ENCODE peak calls at places on chromosome 6, in nine cellular contexts. W is H1, T is testis, U is lower lobe of right lung, G is BE2C, B is Karpas-422, Q is HAP-1, C is hepatocyte, D is uterus. V is an unnamed sample. For H3K4me1, the result is how much of the 10 kb centered on the place peaks cover.

GRCh38 chr6:161498359-161498758 is 224.5 kb upstream of the AGPAT4 start:
- DNase-seq in W (peak), T (peak), U (no peak), G (peak), B (peak), Q (peak), C (peak), D (no peak), V (no peak)

GRCh38 chr6:166931426-166931970 is 24.9 kb downstream of the RNASET2 start:
- DNase-seq in W (no peak), T (no peak), U (no peak), G (no peak), B (no peak), Q (no peak), C (no peak), D (no peak), V (no peak)

GRCh38 chr6:46062312-46062711 is 46.7 kb upstream of the CLIC5 start:
- DNase-seq in W (no peak), T (no peak), U (peak), G (no peak), B (no peak), Q (no peak), C (peak), D (no peak), V (no peak)

GRCh38 chr6:75155586-75155985 is 50.3 kb downstream of the COL12A1 start:
- DNase-seq in W (no peak), T (no peak), U (no peak), G (no peak), B (no peak), Q (no peak), C (no peak), D (no peak), V (no peak)

GRCh38 chr6:29946787-29947186 is 4.5 kb downstream of the HLA-A start:
- DNase-seq in W (no peak), T (no peak), U (no peak), G (no peak), B (peak), Q (no peak), C (no peak), D (no peak), V (no peak)

GRCh38 chr6:20128018-20128417 is 84.3 kb downstream of the MBOAT1 start:
- DNase-seq in W (no peak), T (no peak), U (no peak), G (no peak), B (no peak), Q (no peak), C (no peak), D (no peak), V (no peak)

GRCh38 chr6:18477301-18477941 is 90.3 kb downstream of the RNF144B start:
- DNase-seq in W (no peak), T (no peak), U (no peak), G (no peak), B (no peak), Q (no peak), C (peak), D (no peak), V (no peak)

GRCh38 chr6:17393335-17394191 is at the start of gene CAP2:
- DNase-seq in W (peak), T (peak), U (peak), G (peak), B (no peak), Q (peak), C (peak), D (peak), V (peak)

GRCh38 chr6:163945813-163946212 is 531.3 kb downstream of the QKI start:
- DNase-seq in W (no peak), T (no peak), U (no peak), G (no peak), B (no peak), Q (no peak), C (no peak), D (no peak), V (no peak)

GRCh38 chr6:73309784-73310502 is 44.1 kb downstream of the DPPA5 start:
- DNase-seq in W (peak), T (peak), U (peak), G (peak), B (peak), Q (peak), C (peak), D (peak), V (no peak)

GRCh38 chr6:90068264-90068663 is 174.0 kb downstream of the GJA10 start:
- DNase-seq in W (no peak), T (no peak), U (no peak), G (no peak), B (no peak), Q (no peak), C (peak), D (no peak), V (no peak)

GRCh38 chr6:111057074-111057752 is 30.1 kb upstream of the SLC16A10 start:
- DNase-seq in W (no peak), T (no peak), U (no peak), G (peak), B (peak), Q (peak), C (peak), D (no peak), V (no peak)

GRCh38 chr6:15439410-15440022 is 193.6 kb downstream of the JARID2 start:
- DNase-seq in W (no peak), T (no peak), U (no peak), G (no peak), B (no peak), Q (no peak), C (no peak), D (no peak), V (no peak)

GRCh38 chr6:157632821-157633220 is 190.2 kb upstream of the SNX9 start:
- DNase-seq in W (no peak), T (peak), U (no peak), G (no peak), B (no peak), Q (no peak), C (no peak), D (peak), V (no peak)

GRCh38 chr6:36515844-36516243 is 31.4 kb downstream of the STK38 start:
- DNase-seq in W (no peak), T (no peak), U (no peak), G (no peak), B (no peak), Q (no peak), C (no peak), D (no peak), V (no peak)

GRCh38 chr6:98929498-98930060 is 18.2 kb downstream of the FBXL4 start:
- DNase-seq in W (no peak), T (no peak), U (no peak), G (no peak), B (no peak), Q (no peak), C (no peak), D (no peak), V (no peak)

GRCh38 chr6:21588812-21589811 is 4.4 kb upstream of the SOX4 start:
- DNase-seq in W (peak), T (peak), U (peak), G (peak), B (peak), Q (peak), C (peak), D (peak), V (peak)

GRCh38 chr6:70124882-70125535 is 177.9 kb downstream of the COL9A1 start:
- DNase-seq in W (no peak), T (no peak), U (no peak), G (no peak), B (no peak), Q (no peak), C (peak), D (no peak), V (no peak)

GRCh38 chr6:136791296-136792065 is 796 bp downstream of the MAP3K5 start:
- DNase-seq in W (no peak), T (peak), U (peak), G (peak), B (peak), Q (peak), C (peak), D (peak), V (peak)

GRCh38 chr6:74347161-74347560 is 651.2 kb downstream of the CD109 start:
- DNase-seq in W (no peak), T (no peak), U (no peak), G (no peak), B (no peak), Q (no peak), C (no peak), D (no peak), V (no peak)

GRCh38 chr6:82178084-82178758 is 69.3 kb downstream of the IBTK start:
- DNase-seq in W (no peak), T (no peak), U (no peak), G (no peak), B (peak), Q (peak), C (no peak), D (no peak), V (no peak)

GRCh38 chr6:168988280-168988679 is 265.4 kb downstream of the THBS2 start:
- DNase-seq in W (no peak), T (no peak), U (no peak), G (no peak), B (no peak), Q (no peak), C (no peak), D (no peak), V (no peak)
- H3K4me1 ChIP-seq in W (under half), T (under half), U (under half), G (under half), B (under half), Q (under half), C (under half), D (under half), V (under half)

GRCh38 chr6:132490478-132491204 is 22.3 kb downstream of the STX7 start:
- DNase-seq in W (no peak), T (no peak), U (no peak), G (no peak), B (peak), Q (no peak), C (no peak), D (no peak), V (no peak)
- H3K4me1 ChIP-seq in W (under half), T (under half), U (under half), G (under half), B (half or more), Q (under half), C (under half), D (under half), V (under half)

DNA sequence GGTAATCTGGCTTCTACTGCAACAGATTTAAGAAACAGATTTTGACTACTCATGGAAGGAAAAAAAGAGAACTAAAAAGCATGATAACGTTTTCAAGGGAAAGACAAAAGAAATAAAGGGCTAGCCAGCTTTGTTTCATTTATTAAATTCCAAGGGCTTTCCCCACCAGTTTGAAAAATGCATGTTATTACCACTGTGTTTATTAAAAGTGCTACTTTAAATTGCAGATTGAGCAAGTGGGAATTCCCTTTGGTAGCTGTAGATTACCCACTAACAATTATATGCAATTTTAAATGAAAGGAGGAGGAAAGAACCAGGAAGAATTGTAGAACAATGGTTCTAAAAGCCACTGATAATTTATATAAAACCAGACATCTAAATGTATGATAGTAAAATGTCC is 40.6 kb upstream of the NHSL1 start:
- DNase-seq in W (no peak), T (no peak), U (no peak), G (no peak), B (no peak), Q (no peak), C (no peak), D (no peak), V (no peak)
- H3K4me1 ChIP-seq in W (under half), T (under half), U (under half), G (under half), B (under half), Q (half or more), C (half or more), D (under half), V (under half)

DNA sequence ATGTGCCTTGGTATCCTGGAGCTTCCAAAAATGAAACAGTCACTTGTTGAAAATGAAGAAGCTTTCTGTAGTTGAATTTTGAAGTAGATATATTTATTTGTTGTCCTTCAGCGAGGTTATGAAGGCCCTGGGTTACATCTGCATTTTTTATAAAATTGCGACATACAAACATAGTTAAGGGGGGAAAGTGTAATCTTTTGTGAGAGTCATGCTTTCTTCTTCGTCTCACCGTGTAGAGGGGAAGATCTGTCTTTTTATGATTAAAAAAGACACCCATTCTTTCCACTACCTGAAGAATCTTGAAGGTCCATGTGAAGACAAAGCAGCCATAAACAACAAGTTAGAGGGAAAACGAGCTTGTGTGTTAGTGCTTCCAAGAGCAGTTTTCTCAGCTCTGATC is 37.0 kb downstream of the RREB1 start:
- DNase-seq in W (no peak), T (no peak), U (no peak), G (no peak), B (no peak), Q (no peak), C (no peak), D (no peak), V (no peak)
- H3K4me1 ChIP-seq in W (under half), T (half or more), U (half or more), G (under half), B (under half), Q (under half), C (half or more), D (under half), V (half or more)

GRCh38 chr6:135319819-135320218 is 138.7 kb downstream of the MYB start:
- DNase-seq in W (no peak), T (no peak), U (no peak), G (no peak), B (no peak), Q (no peak), C (no peak), D (no peak), V (no peak)
- H3K4me1 ChIP-seq in W (under half), T (under half), U (under half), G (under half), B (under half), Q (under half), C (under half), D (under half), V (under half)

GRCh38 chr6:27136077-27136644 is 111.3 kb upstream of the PRSS16 start:
- DNase-seq in W (no peak), T (no peak), U (no peak), G (no peak), B (no peak), Q (no peak), C (no peak), D (no peak), V (no peak)

GRCh38 chr6:27133281-27134227 is 113.9 kb upstream of the PRSS16 start:
- DNase-seq in W (peak), T (peak), U (peak), G (peak), B (peak), Q (peak), C (peak), D (no peak), V (no peak)

GRCh38 chr6:27132532-27133280 is 114.8 kb upstream of the PRSS16 start:
- DNase-seq in W (peak), T (peak), U (peak), G (peak), B (peak), Q (peak), C (peak), D (peak), V (peak)

GRCh38 chr6:27136978-27137814 is 110.3 kb upstream of the PRSS16 start:
- DNase-seq in W (no peak), T (no peak), U (no peak), G (no peak), B (no peak), Q (no peak), C (no peak), D (no peak), V (no peak)

DNA sequence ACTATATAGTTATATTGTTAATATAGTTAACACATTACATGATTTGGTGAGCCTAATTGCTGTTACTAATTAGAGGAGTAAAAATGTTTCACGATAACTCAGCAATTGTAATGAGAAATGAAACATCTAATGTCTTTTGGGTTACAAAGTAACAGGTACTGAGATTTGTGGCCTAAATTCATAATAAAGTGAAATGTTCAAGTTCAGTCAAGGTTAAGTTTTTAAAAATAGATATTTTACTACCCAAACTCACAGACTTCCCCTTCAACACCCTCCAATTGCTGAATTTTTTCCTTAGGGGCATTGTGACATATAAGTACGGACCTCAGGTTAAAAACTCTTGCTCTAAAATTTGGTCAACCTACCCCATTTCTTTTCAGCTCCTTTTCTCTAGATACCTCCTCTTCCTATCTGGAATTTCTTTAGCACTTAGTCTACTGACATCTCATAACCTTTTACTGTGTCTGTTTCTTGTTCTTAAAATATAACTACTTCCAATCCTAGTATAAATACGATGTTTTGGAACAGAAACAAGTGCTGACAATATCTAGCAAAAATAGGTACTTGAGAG is 112.3 kb upstream of the PRSS16 start:
- DNase-seq in W (no peak), T (no peak), U (no peak), G (no peak), B (no peak), Q (no peak), C (no peak), D (no peak), V (no peak)
- H3K4me1 ChIP-seq in W (under half), T (under half), U (under half), G (under half), B (half or more), Q (under half), C (under half), D (under half), V (under half)

GRCh38 chr6:12356983-12357972 is 67.1 kb downstream of the EDN1 start:
- DNase-seq in W (no peak), T (no peak), U (no peak), G (no peak), B (peak), Q (no peak), C (no peak), D (no peak), V (no peak)

GRCh38 chr6:12354499-12354898 is 64.3 kb downstream of the EDN1 start:
- DNase-seq in W (no peak), T (no peak), U (no peak), G (no peak), B (peak), Q (no peak), C (peak), D (no peak), V (peak)

GRCh38 chr6:12359051-12359450 is 68.9 kb downstream of the EDN1 start:
- DNase-seq in W (no peak), T (no peak), U (no peak), G (no peak), B (no peak), Q (no peak), C (no peak), D (no peak), V (no peak)

GRCh38 chr6:12355354-12355753 is 65.2 kb downstream of the EDN1 start:
- DNase-seq in W (no peak), T (no peak), U (no peak), G (no peak), B (no peak), Q (no peak), C (no peak), D (no peak), V (no peak)

DNA sequence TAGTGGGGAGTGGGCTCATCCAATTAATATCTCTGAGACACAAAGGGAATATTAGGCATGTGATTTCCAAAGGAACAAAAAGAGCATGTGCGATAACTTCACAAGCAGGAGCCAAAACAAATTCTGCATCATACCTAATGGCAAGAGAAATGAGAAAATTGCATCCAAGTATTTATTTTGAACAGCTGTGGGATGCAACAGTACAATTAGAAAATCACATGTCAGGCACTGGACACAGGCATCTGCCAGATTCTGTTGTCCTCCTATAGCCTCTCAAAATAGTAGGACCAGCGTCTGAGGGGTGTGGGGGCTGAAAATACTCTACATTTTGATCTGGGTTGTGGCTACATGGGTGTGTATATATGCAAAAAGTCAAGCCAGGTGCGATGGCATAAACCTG is 66.3 kb downstream of the EDN1 start:
- DNase-seq in W (no peak), T (no peak), U (no peak), G (no peak), B (no peak), Q (no peak), C (no peak), D (no peak), V (no peak)
- H3K4me1 ChIP-seq in W (under half), T (under half), U (under half), G (under half), B (under half), Q (under half), C (under half), D (under half), V (under half)

GRCh38 chr6:148677594-148678476 is 69.0 kb upstream of the UST start:
- DNase-seq in W (no peak), T (no peak), U (no peak), G (no peak), B (peak), Q (no peak), C (no peak), D (no peak), V (no peak)
- H3K4me1 ChIP-seq in W (under half), T (under half), U (under half), G (under half), B (under half), Q (under half), C (under half), D (under half), V (under half)